ENCODE peak calls at places on chromosomes 7 and 10, in six cellular contexts. X is cardiac fibroblast, K is endothelial cell of umbilical vein, N is left ventricle myocardium inferior, C is cardiac muscle cell, J is heart left ventricle. G is an unnamed sample.

GRCh38 chr10:104276192-104276591 is 7.2 kb downstream of the GSTO2 start:
- DNase-seq in X (no peak), K (no peak), N (no peak), C (no peak), J (no peak), G (no peak)

GRCh38 chr10:3747984-3748383 is 37.0 kb downstream of the KLF6 start:
- DNase-seq in X (peak), K (peak), N (no peak), C (peak), J (no peak), G (no peak)

GRCh38 chr10:71729023-71729649 is 9.6 kb upstream of the C10orf105 start:
- DNase-seq in X (no peak), K (no peak), N (peak), C (no peak), J (peak), G (no peak)

GRCh38 chr7:33678675-33679335 is 226.5 kb upstream of the BMPER start:
- DNase-seq in X (no peak), K (no peak), N (no peak), C (no peak), J (no peak), G (no peak)

GRCh38 chr7:81859433-81859832 is 89.6 kb upstream of the HGF start:
- DNase-seq in X (no peak), K (no peak), N (no peak), C (no peak), J (no peak), G (no peak)

GRCh38 chr10:101478956-101479355 is 109.1 kb downstream of the POLL start:
- DNase-seq in X (no peak), K (no peak), N (no peak), C (no peak), J (no peak), G (no peak)

GRCh38 chr10:29895436-29895835 is 163.9 kb downstream of the JCAD start:
- DNase-seq in X (peak), K (peak), N (peak), C (peak), J (peak), G (peak)

GRCh38 chr10:117178190-117178589 is 19.1 kb upstream of the KCNK18 start:
- DNase-seq in X (no peak), K (no peak), N (no peak), C (no peak), J (no peak), G (no peak)

GRCh38 chr7:16644987-16645592 is 464 bp downstream of the ANKMY2 start:
- DNase-seq in X (peak), K (no peak), N (peak), C (peak), J (peak), G (no peak)

GRCh38 chr10:110016037-110016436 is 8.3 kb downstream of the ADD3 start:
- DNase-seq in X (peak), K (peak), N (no peak), C (no peak), J (no peak), G (no peak)

GRCh38 chr7:91082038-91082437 is 182.2 kb upstream of the FZD1 start:
- DNase-seq in X (peak), K (no peak), N (no peak), C (peak), J (no peak), G (peak)

GRCh38 chr10:97683556-97684357 is 3.3 kb downstream of the AVPI1 start:
- DNase-seq in X (peak), K (peak), N (no peak), C (peak), J (no peak), G (peak)
- TF ChIP-seq CTCF in X (no peak), K (no peak), N (no peak), C (no peak), J (no peak), G (no peak)

DNA sequence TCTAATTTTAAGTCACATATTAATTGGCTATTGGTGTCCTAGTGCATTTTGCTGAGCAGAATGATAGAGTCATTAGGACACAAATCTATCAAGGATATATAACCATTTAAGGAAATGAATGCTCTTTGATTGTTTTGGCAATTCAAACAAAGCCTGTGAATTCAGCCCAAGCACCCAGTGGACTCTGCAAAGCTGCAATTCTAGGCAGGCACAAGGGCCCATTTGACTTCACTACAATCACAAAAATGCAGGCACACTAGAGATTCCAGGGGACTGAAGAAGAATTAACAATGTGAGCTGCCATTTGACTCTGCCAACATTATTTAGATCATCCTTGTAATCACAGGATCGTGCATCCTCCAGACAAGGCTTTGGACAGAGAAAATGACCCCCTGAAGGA is 544.2 kb upstream of the PHF14 start:
- DNase-seq in X (no peak), K (no peak), N (no peak), C (no peak), J (no peak), G (no peak)
- TF ChIP-seq CTCF in X (no peak), K (no peak), N (no peak), C (no peak), J (no peak), G (no peak)

GRCh38 chr7:20439384-20439783 is 108.7 kb downstream of the ITGB8 start:
- DNase-seq in X (no peak), K (no peak), N (no peak), C (no peak), J (no peak), G (no peak)

GRCh38 chr7:20439786-20440185 is 109.1 kb downstream of the ITGB8 start:
- DNase-seq in X (no peak), K (no peak), N (no peak), C (no peak), J (no peak), G (no peak)

GRCh38 chr7:20440472-20441105 is 109.9 kb downstream of the ITGB8 start:
- DNase-seq in X (peak), K (peak), N (no peak), C (peak), J (no peak), G (no peak)

GRCh38 chr7:20438248-20438647 is 107.5 kb downstream of the ITGB8 start:
- DNase-seq in X (no peak), K (no peak), N (no peak), C (no peak), J (no peak), G (no peak)

GRCh38 chr7:20438665-20439376 is 108.1 kb downstream of the ITGB8 start:
- DNase-seq in X (no peak), K (no peak), N (no peak), C (no peak), J (no peak), G (no peak)
- TF ChIP-seq CTCF in X (no peak), K (no peak), N (no peak), C (no peak), J (no peak), G (no peak)

GRCh38 chr7:112421666-112422486 is 28.4 kb upstream of the IFRD1 start:
- DNase-seq in X (peak), K (no peak), N (no peak), C (peak), J (no peak), G (no peak)
- TF ChIP-seq CTCF in X (no peak), K (no peak), N (no peak), C (no peak), J (no peak), G (no peak)

DNA sequence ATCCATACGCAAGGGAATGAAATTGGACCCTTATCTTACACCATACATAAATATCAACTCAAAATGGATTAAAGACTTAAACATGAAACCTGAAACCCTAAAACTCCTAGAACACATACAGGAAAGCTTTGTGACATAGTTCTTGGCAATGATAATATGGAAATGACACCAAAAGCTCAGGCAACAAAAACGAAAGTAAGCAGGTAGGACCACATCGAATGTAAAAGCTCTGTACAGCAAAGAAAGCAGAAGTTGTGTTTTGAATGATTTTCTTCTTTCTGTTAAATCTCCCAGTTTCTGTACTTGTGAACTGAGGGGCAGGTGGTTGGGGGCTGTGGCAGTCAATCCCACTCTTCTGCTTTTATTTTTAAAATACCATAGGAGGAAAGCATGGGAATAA is 368.4 kb upstream of the PODXL start:
- DNase-seq in X (no peak), K (no peak), N (no peak), C (no peak), J (no peak), G (no peak)
- TF ChIP-seq CTCF in X (no peak), K (no peak), N (no peak), C (no peak), J (no peak), G (no peak)

GRCh38 chr7:14446231-14446630 is 456.3 kb downstream of the DGKB start:
- DNase-seq in X (no peak), K (no peak), N (no peak), C (no peak), J (no peak), G (no peak)

GRCh38 chr7:14449291-14449690 is 453.3 kb downstream of the DGKB start:
- DNase-seq in X (no peak), K (no peak), N (no peak), C (no peak), J (no peak), G (no peak)

DNA sequence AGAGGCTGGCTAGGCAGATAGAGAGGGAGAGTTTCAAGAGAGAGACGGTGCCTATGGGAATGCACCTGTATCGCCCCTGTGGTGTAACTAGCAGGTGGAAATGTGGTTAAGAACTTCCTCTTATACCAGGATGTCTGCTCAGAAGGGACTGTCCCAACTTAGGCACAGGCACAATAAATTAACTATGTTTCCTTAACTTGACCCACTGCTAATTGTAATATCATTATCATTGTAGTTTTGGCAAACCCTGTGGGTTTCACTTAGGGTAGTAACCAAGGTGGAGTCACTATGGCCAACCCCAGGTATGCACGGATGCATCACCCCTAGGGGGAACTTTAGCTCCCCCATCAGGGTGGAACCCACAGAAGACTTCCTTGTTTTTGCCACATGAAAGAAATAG is 455.7 kb downstream of the DGKB start:
- DNase-seq in X (no peak), K (no peak), N (no peak), C (no peak), J (no peak), G (no peak)
- TF ChIP-seq CTCF in X (no peak), K (no peak), N (no peak), C (no peak), J (no peak), G (no peak)

GRCh38 chr7:78018541-78019456 is 220.2 kb downstream of the PHTF2 start:
- DNase-seq in X (peak), K (peak), N (peak), C (peak), J (peak), G (peak)

GRCh38 chr7:78020131-78020873 is 221.7 kb downstream of the PHTF2 start:
- DNase-seq in X (peak), K (peak), N (no peak), C (peak), J (peak), G (peak)

GRCh38 chr7:78020874-78021249 is 222.3 kb downstream of the PHTF2 start:
- DNase-seq in X (no peak), K (no peak), N (no peak), C (peak), J (no peak), G (no peak)

GRCh38 chr7:78017621-78018100 is 219.1 kb downstream of the PHTF2 start:
- DNase-seq in X (no peak), K (no peak), N (no peak), C (no peak), J (no peak), G (no peak)

DNA sequence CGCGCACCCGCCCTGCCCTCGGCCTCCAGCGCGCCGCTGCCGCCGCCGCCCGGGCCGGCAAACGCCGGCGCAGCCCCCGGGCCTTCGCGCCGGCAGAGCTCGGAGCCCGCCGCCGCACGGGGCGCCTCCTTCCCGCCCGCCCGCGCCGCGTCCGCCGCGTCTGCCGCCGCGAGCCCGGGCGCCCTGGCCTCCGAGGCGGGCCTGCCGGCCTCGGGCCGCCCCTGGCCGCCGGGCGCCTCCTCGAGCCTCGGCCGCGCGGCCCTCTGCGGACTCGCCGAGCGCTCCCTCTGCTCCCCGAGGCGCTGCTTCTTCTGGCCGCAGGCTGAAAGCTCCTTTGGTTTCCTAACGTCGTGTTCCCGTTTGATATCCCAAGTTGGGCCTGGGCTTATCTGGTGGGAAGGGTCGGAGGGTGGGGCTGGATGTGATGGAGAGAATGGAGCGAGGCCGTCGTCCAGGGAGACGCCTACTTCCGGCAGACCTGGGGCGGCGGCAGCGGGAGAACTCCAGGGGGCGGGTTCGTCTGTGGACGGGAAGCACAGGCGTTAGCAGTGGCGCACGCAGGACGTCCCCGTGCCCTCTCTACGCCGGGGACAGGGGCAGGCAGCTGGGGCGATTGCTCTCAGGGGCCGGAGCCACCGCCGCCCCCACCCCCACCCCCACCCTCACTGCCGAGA is 221.0 kb downstream of the PHTF2 start:
- DNase-seq in X (peak), K (peak), N (peak), C (peak), J (peak), G (peak)
- TF ChIP-seq CTCF in X (peak), K (no peak), N (peak), C (peak), J (no peak), G (peak)

GRCh38 chr10:102628451-102628911 is 15.8 kb upstream of the TRIM8 start:
- DNase-seq in X (no peak), K (peak), N (peak), C (peak), J (peak), G (no peak)
- TF ChIP-seq CTCF in X (peak), K (peak), N (peak), C (peak), J (no peak), G (no peak)

G was measured in HFFc6.